ENCODE peak calls at places on chromosomes 1 and 21, in ten cellular contexts. P is uterus; H is psoas muscle; E is T-helper 2 cell; X is brain microvascular endothelial cell; A is effector CD4-positive, alpha-beta T cell; W is GM04504; N is LoVo; S is anterior cingulate cortex; L is caudate nucleus. F is an unnamed sample.

GRCh38 chr1:26287033-26287711 is 7.3 kb downstream of the SH3BGRL3 start:
- DNase-seq in S (no peak), W (no peak), P (no peak), A (peak; percentile 64), E (peak; percentile 97), N (no peak), L (no peak), H (peak; percentile 70), X (no peak), F (no peak)

GRCh38 chr1:209250970-209251636 is 332.4 kb upstream of the CAMK1G start:
- DNase-seq in S (no peak), N (no peak), P (no peak), E (no peak), W (no peak), L (no peak), X (no peak), A (no peak), H (no peak), F (no peak)

GRCh38 chr1:172870901-172871606 is 179.7 kb downstream of the TNFSF18 start:
- DNase-seq in E (peak; percentile 49), P (no peak), W (no peak), L (no peak), S (no peak), A (no peak), X (peak; percentile 48), H (no peak), N (peak; percentile 69), F (no peak)

GRCh38 chr1:105516068-105516467 is 1540.4 kb upstream of the PRMT6 start:
- DNase-seq in N (no peak), W (no peak), P (no peak), A (no peak), S (no peak), L (no peak), X (no peak), E (no peak), H (no peak), F (no peak)

GRCh38 chr1:151540982-151541377 is 871 bp downstream of the TUFT1 start:
- DNase-seq in H (peak; percentile 19), W (no peak), A (no peak), S (peak; percentile 15), N (no peak), P (no peak), E (no peak), X (no peak), L (no peak), F (no peak)

GRCh38 chr1:153977250-153978240 is at the start of gene JTB:
- DNase-seq in N (peak; percentile 82), E (peak; percentile 87), X (peak; percentile 85), A (peak; percentile 86), L (peak; percentile 91), H (peak; percentile 89), S (peak; percentile 85), P (peak; percentile 82), W (peak; percentile 60), F (peak; percentile 89)

GRCh38 chr1:226637147-226637935 is 88.8 kb downstream of the STUM start:
- DNase-seq in L (no peak), H (peak; percentile 57), E (no peak), P (peak; percentile 78), X (no peak), W (peak; percentile 28), S (no peak), A (peak; percentile 2), N (no peak), F (no peak)

GRCh38 chr1:205592443-205593003 is 39.3 kb downstream of the ELK4 start:
- DNase-seq in N (no peak), A (no peak), W (no peak), L (no peak), P (no peak), S (no peak), X (no peak), E (no peak), H (no peak), F (no peak)

GRCh38 chr1:151613275-151613867 is 1.5 kb downstream of the SNX27 start:
- DNase-seq in L (peak; percentile 41), X (no peak), N (no peak), A (no peak), W (no peak), S (no peak), E (no peak), H (no peak), P (no peak), F (no peak)

GRCh38 chr1:41500378-41500777 is 15.9 kb upstream of the EDN2 start:
- DNase-seq in W (no peak), A (no peak), H (peak; percentile 64), S (no peak), P (peak; percentile 64), X (no peak), N (no peak), L (no peak), E (no peak), F (no peak)

GRCh38 chr1:65440915-65441314 is 20.4 kb downstream of the LEPR start:
- DNase-seq in E (no peak), H (no peak), L (no peak), W (peak; percentile 78), A (no peak), N (no peak), X (no peak), P (no peak), S (no peak), F (no peak)

GRCh38 chr1:174428033-174428432 is 19.7 kb upstream of the GPR52 start:
- DNase-seq in L (no peak), P (no peak), N (no peak), X (peak; percentile 1), H (no peak), E (no peak), A (no peak), W (no peak), S (no peak), F (no peak)

GRCh38 chr1:103459385-103459784 is 66.1 kb upstream of the RNPC3 start:
- DNase-seq in S (no peak), H (no peak), W (no peak), E (no peak), L (no peak), A (no peak), P (no peak), X (no peak), N (no peak), F (no peak)

GRCh38 chr1:221444346-221444745 is 297.5 kb downstream of the DUSP10 start:
- DNase-seq in X (no peak), A (no peak), H (no peak), L (no peak), W (no peak), N (no peak), P (no peak), S (no peak), E (no peak), F (no peak)

GRCh38 chr1:208475449-208475848 is 231.3 kb upstream of the PLXNA2 start:
- DNase-seq in A (no peak), L (peak; percentile 35), S (no peak), N (no peak), W (no peak), P (no peak), X (no peak), H (peak; percentile 17), E (no peak), F (no peak)

GRCh38 chr1:233473549-233474204 is 140.2 kb upstream of the KCNK1 start:
- DNase-seq in E (no peak), W (no peak), N (peak; percentile 46), S (no peak), X (no peak), H (no peak), P (no peak), L (no peak), A (no peak), F (no peak)

GRCh38 chr1:29319300-29320110 is 83.2 kb downstream of the PTPRU start:
- DNase-seq in N (no peak), H (no peak), L (no peak), P (no peak), E (no peak), A (no peak), W (no peak), S (no peak), X (no peak), F (no peak)

GRCh38 chr1:158003409-158003805 is 10.0 kb downstream of the KIRREL1 start:
- DNase-seq in W (no peak), E (no peak), X (no peak), L (no peak), N (no peak), A (no peak), S (no peak), H (no peak), P (no peak), F (no peak)

GRCh38 chr21:45117314-45117713 is 42.9 kb downstream of the ADARB1 start:
- DNase-seq in N (no peak), P (no peak), L (no peak), X (no peak), A (no peak), E (no peak), S (no peak), H (no peak), W (no peak), F (no peak)

GRCh38 chr1:160204526-160205241 is 500 bp upstream of the PEA15 start:
- DNase-seq in S (no peak), E (no peak), X (no peak), W (no peak), L (no peak), H (no peak), P (no peak), N (no peak), A (no peak), F (no peak)

GRCh38 chr21:42669069-42669468 is 15.6 kb downstream of the PDE9A start:
- DNase-seq in P (peak; percentile 73), L (no peak), N (no peak), A (no peak), X (no peak), S (no peak), H (no peak), W (no peak), E (no peak), F (no peak)

GRCh38 chr1:53371121-53371666 is 43.3 kb upstream of the LRP8 start:
- DNase-seq in H (no peak), W (no peak), S (no peak), E (no peak), A (no peak), X (no peak), L (no peak), N (no peak), P (no peak), F (no peak)

GRCh38 chr1:147665521-147665920 is 4.8 kb downstream of the ACP6 start:
- DNase-seq in H (no peak), N (no peak), L (no peak), W (no peak), S (no peak), E (no peak), X (peak; percentile 19), P (no peak), A (no peak), F (no peak)

GRCh38 chr1:25220666-25221065 is 11.6 kb downstream of the SYF2 start:
- DNase-seq in L (no peak), X (no peak), E (no peak), A (no peak), W (no peak), S (no peak), H (no peak), P (no peak), N (no peak), F (no peak)

GRCh38 chr1:174090476-174090875 is 68.3 kb upstream of the RC3H1 start:
- DNase-seq in W (no peak), X (no peak), P (no peak), L (no peak), H (no peak), E (no peak), S (no peak), A (no peak), N (no peak), F (no peak)

GRCh38 chr1:5481889-5482288 is 510.3 kb downstream of the NPHP4 start:
- DNase-seq in A (no peak), E (peak; percentile 31), S (no peak), N (no peak), P (no peak), X (no peak), W (no peak), H (no peak), L (no peak), F (no peak)

GRCh38 chr1:58457023-58457635 is 89.4 kb downstream of the OMA1 start:
- DNase-seq in H (no peak), E (no peak), P (no peak), N (no peak), A (no peak), S (no peak), X (no peak), L (no peak), W (no peak), F (no peak)

GRCh38 chr1:227587968-227588367 is 24.6 kb downstream of the ZNF678 start:
- DNase-seq in A (no peak), N (no peak), W (no peak), L (no peak), S (no peak), H (no peak), P (no peak), E (no peak), X (no peak), F (no peak)